ENCODE peak calls at places on chromosomes 13 and 19, in seven cellular contexts. U is suprapubic skin, T is breast epithelium, V is stomach, Q is HepG2, Z is spleen, B is endothelial cell of umbilical vein. F is an unnamed sample.

GRCh38 chr19:49119411-49120324 is at the start of gene PPFIA3:
- DNase-seq in U (no peak), T (peak; percentile 72), V (peak; percentile 77), Q (no peak), Z (peak; percentile 89), B (peak; percentile 51), F (no peak)

GRCh38 chr13:44331912-44332840 is 41.4 kb upstream of the SERP2 start:
- DNase-seq in U (no peak), T (no peak), V (no peak), Q (no peak), Z (no peak), B (peak; percentile 59), F (peak; percentile 92)

GRCh38 chr13:113555141-113555540 is 29.4 kb upstream of the TFDP1 start:
- DNase-seq in U (peak; percentile 23), T (peak; percentile 27), V (peak; percentile 4), Q (no peak), Z (peak; percentile 46), B (no peak), F (peak; percentile 70)

GRCh38 chr13:53012707-53013106 is 15.9 kb upstream of the OLFM4 start:
- DNase-seq in U (no peak), T (no peak), V (no peak), Q (no peak), Z (no peak), B (no peak), F (no peak)

GRCh38 chr13:46751811-46752635 is 44.9 kb downstream of the ESD start:
- DNase-seq in U (no peak), T (no peak), V (no peak), Q (no peak), Z (peak; percentile 77), B (no peak), F (no peak)

GRCh38 chr19:51726049-51726448 is 2.3 kb upstream of the HAS1 start:
- DNase-seq in U (peak; percentile 87), T (no peak), V (no peak), Q (no peak), Z (no peak), B (no peak), F (no peak)

GRCh38 chr13:83377486-83377885 is 504.8 kb downstream of the SLITRK1 start:
- DNase-seq in U (no peak), T (no peak), V (no peak), Q (no peak), Z (no peak), B (no peak), F (no peak)

GRCh38 chr13:99214232-99214631 is 13.6 kb downstream of the UBAC2 start:
- DNase-seq in U (no peak), T (no peak), V (no peak), Q (no peak), Z (no peak), B (no peak), F (peak; percentile 75)

GRCh38 chr19:15161028-15161984 is 39.5 kb downstream of the NOTCH3 start:
- DNase-seq in U (no peak), T (no peak), V (no peak), Q (peak; percentile 61), Z (no peak), B (no peak), F (no peak)

GRCh38 chr19:43518051-43518450 is 8.9 kb downstream of the ETHE1 start:
- DNase-seq in U (no peak), T (no peak), V (no peak), Q (no peak), Z (no peak), B (no peak), F (no peak)

GRCh38 chr19:45528744-45529453 is 21.6 kb downstream of the VASP start:
- DNase-seq in U (no peak), T (peak; percentile 69), V (peak; percentile 70), Q (no peak), Z (no peak), B (no peak), F (no peak)

GRCh38 chr13:49828452-49828851 is 36.0 kb upstream of the KPNA3 start:
- DNase-seq in U (no peak), T (no peak), V (no peak), Q (no peak), Z (no peak), B (no peak), F (no peak)

GRCh38 chr13:23771966-23772365 is 117.2 kb downstream of the MIPEP start:
- DNase-seq in U (no peak), T (no peak), V (no peak), Q (no peak), Z (no peak), B (no peak), F (no peak)

GRCh38 chr13:76683168-76683567 is 203.0 kb downstream of the KCTD12 start:
- DNase-seq in U (no peak), T (no peak), V (no peak), Q (no peak), Z (no peak), B (no peak), F (no peak)

GRCh38 chr19:29264897-29265296 is 51.9 kb upstream of the UQCRFS1 start:
- DNase-seq in U (no peak), T (no peak), V (no peak), Q (no peak), Z (no peak), B (no peak), F (no peak)

GRCh38 chr19:18433735-18434398 is 4.1 kb downstream of the ISYNA1 start:
- DNase-seq in U (no peak), T (no peak), V (no peak), Q (no peak), Z (peak; percentile 85), B (no peak), F (no peak)

GRCh38 chr13:45336025-45336800 is 4.8 kb downstream of the TPT1 start:
- DNase-seq in U (no peak), T (no peak), V (no peak), Q (no peak), Z (no peak), B (no peak), F (no peak)
- TF ChIP-seq POLR2AphosphoS5 in U (no peak), T (no peak), V (no peak), Q (peak; percentile 16), Z (no peak), B (no peak), F (no peak)

GRCh38 chr19:38122402-38123093 is 101.5 kb downstream of the DPF1 start:
- DNase-seq in U (no peak), T (no peak), V (no peak), Q (no peak), Z (no peak), B (no peak), F (no peak)
- H3K36me3 ChIP-seq in U (peaks cover 58% of the 10 kb centered on the region), T (peaks cover 15% of the 10 kb centered on the region), V (peaks cover 61% of the 10 kb centered on the region), Q (peaks cover 1% of the 10 kb centered on the region), Z (peaks cover 37% of the 10 kb centered on the region), B (peaks cover 4% of the 10 kb centered on the region), F (peaks cover 37% of the 10 kb centered on the region)

GRCh38 chr19:38375748-38376147 is 1.4 kb downstream of the PSMD8 start:
- DNase-seq in U (no peak), T (no peak), V (no peak), Q (no peak), Z (no peak), B (no peak), F (no peak)
- TF ChIP-seq POLR2A in U (no peak), T (no peak), V (no peak), Q (no peak), Z (no peak), B (no peak), F (peak; percentile 15)

GRCh38 chr13:91533354-91533753 is 134.9 kb downstream of the GPC5 start:
- DNase-seq in U (no peak), T (no peak), V (no peak), Q (no peak), Z (no peak), B (no peak), F (no peak)

GRCh38 chr13:91537376-91537775 is 139.0 kb downstream of the GPC5 start:
- DNase-seq in U (no peak), T (no peak), V (no peak), Q (no peak), Z (no peak), B (no peak), F (no peak)

GRCh38 chr13:91539458-91540156 is 141.2 kb downstream of the GPC5 start:
- DNase-seq in U (no peak), T (no peak), V (no peak), Q (no peak), Z (no peak), B (no peak), F (no peak)

GRCh38 chr13:91531646-91532045 is 133.2 kb downstream of the GPC5 start:
- DNase-seq in U (no peak), T (no peak), V (no peak), Q (no peak), Z (no peak), B (no peak), F (no peak)

GRCh38 chr13:91534996-91535395 is 136.6 kb downstream of the GPC5 start:
- DNase-seq in U (no peak), T (no peak), V (no peak), Q (no peak), Z (no peak), B (no peak), F (no peak)
- TF ChIP-seq POLR2AphosphoS5 in U (no peak), T (no peak), V (no peak), Q (no peak), Z (no peak), B (no peak), F (no peak)